ENCODE peak calls at places on chromosomes 6 and 20, in ten cellular contexts. E is HEK293T; Q is brain microvascular endothelial cell; B is activated CD4-positive, alpha-beta memory T cell treated with anti-CD3 and anti-CD28 coated beads, Interleukin-2, amount 10 ng/mL, durations not matched to agents 7 days and 5 days; J is NCI-H1048; V is neural crest cell; N is GM19239; O is GM12865; X is stimulated activated CD8-positive, alpha-beta memory T cell treated with anti-CD3 and anti-CD28 coated beads, Interleukin-12 subunit alpha, Interleukin-12 subunit beta, amount 100 ng/mL, for 4 hours; A is HepG2. C is an unnamed sample.

GRCh38 chr20:60123652-60124051 is 165.4 kb downstream of the CDH26 start:
- DNase-seq in E (no peak), Q (no peak), B (no peak), J (no peak), V (no peak), N (no peak), O (no peak), X (no peak), A (no peak), C (no peak)

GRCh38 chr20:62898093-62898964 is 28.0 kb downstream of the DIDO1 start:
- DNase-seq in E (no peak), Q (no peak), B (no peak), J (no peak), V (no peak), N (no peak), O (no peak), X (no peak), A (no peak), C (no peak)

GRCh38 chr6:3902786-3903648 is 53.8 kb downstream of the FAM50B start:
- DNase-seq in E (no peak), Q (no peak), B (no peak), J (no peak), V (no peak), N (no peak), O (no peak), X (no peak), A (no peak), C (no peak)

GRCh38 chr6:35049885-35050284 is 91.3 kb downstream of the TCP11 start:
- DNase-seq in E (no peak), Q (peak; percentile 61), B (no peak), J (no peak), V (no peak), N (no peak), O (no peak), X (no peak), A (no peak), C (peak; percentile 85)

GRCh38 chr6:159252955-159253508 is 83.8 kb downstream of the FNDC1 start:
- DNase-seq in E (peak; percentile 78), Q (peak; percentile 35), B (no peak), J (no peak), V (peak; percentile 12), N (peak; percentile 44), O (peak; percentile 54), X (no peak), A (peak; percentile 52), C (peak; percentile 77)

GRCh38 chr20:60430516-60431001 is 472.3 kb downstream of the CDH26 start:
- DNase-seq in E (no peak), Q (no peak), B (no peak), J (no peak), V (no peak), N (no peak), O (no peak), X (no peak), A (no peak), C (no peak)

GRCh38 chr6:77368660-77369313 is 94.5 kb downstream of the HTR1B start:
- DNase-seq in E (peak; percentile 16), Q (no peak), B (no peak), J (no peak), V (no peak), N (no peak), O (no peak), X (no peak), A (no peak), C (peak; percentile 44)

GRCh38 chr6:5529733-5530132 is 268.4 kb downstream of the FARS2 start:
- DNase-seq in E (no peak), Q (no peak), B (no peak), J (no peak), V (no peak), N (no peak), O (no peak), X (no peak), A (no peak), C (peak; percentile 82)

GRCh38 chr6:140669321-140669720 is 1294.9 kb upstream of the CITED2 start:
- DNase-seq in E (no peak), Q (peak; percentile 20), B (no peak), J (no peak), V (no peak), N (no peak), O (no peak), X (no peak), A (no peak), C (peak; percentile 64)